ENCODE peak calls at places on chromosomes 13 and 19, in five cellular contexts. F is CD4-positive, alpha-beta T cell; N is CD8-positive, alpha-beta T cell; V is thyroid gland; E is cardiac muscle cell. K is an unnamed sample.
A peak's percentile ranks its signal among the peaks of the same experiment; 100 is the strongest.

GRCh38 chr13:44573790-44574465 is 2.2 kb downstream of the TSC22D1 start:
- DNase-seq in F (no peak), N (no peak), V (no peak), E (peak; percentile 40), K (no peak)

GRCh38 chr13:51619614-51620013 is 35.4 kb downstream of the WDFY2 start:
- DNase-seq in F (no peak), N (no peak), V (no peak), E (no peak), K (no peak)

GRCh38 chr19:46616631-46617322 is 8.1 kb downstream of the PTGIR start:
- DNase-seq in F (no peak), N (no peak), V (peak; percentile 83), E (peak; percentile 81), K (no peak)

GRCh38 chr19:13149628-13150186 is 468 bp downstream of the STX10 start:
- DNase-seq in F (no peak), N (no peak), V (peak; percentile 73), E (peak; percentile 72), K (peak; percentile 39)

GRCh38 chr13:97067342-97067895 is 73.1 kb upstream of the OXGR1 start:
- DNase-seq in F (no peak), N (no peak), V (no peak), E (no peak), K (no peak)

GRCh38 chr19:42467437-42467760 is 24.7 kb upstream of the CXCL17 start:
- DNase-seq in F (no peak), N (no peak), V (no peak), E (no peak), K (no peak)

GRCh38 chr19:703651-704446 is 4.9 kb upstream of the PALM start:
- DNase-seq in F (peak; percentile 70), N (peak; percentile 63), V (peak; percentile 66), E (peak; percentile 73), K (peak; percentile 73)

GRCh38 chr19:35318679-35319448 is 10.1 kb upstream of the CD22 start:
- DNase-seq in F (no peak), N (no peak), V (peak; percentile 95), E (no peak), K (no peak)

GRCh38 chr13:51797664-51798488 is 6.1 kb downstream of the DHRS12 start:
- DNase-seq in F (peak; percentile 63), N (peak; percentile 54), V (peak; percentile 88), E (peak; percentile 64), K (no peak)

GRCh38 chr19:45496349-45496953 is 396 bp downstream of the RTN2 start:
- DNase-seq in F (peak; percentile 32), N (peak; percentile 53), V (peak; percentile 24), E (peak; percentile 86), K (peak; percentile 53)

GRCh38 chr13:27311518-27312208 is 41.0 kb downstream of the RASL11A start:
- DNase-seq in F (no peak), N (no peak), V (no peak), E (no peak), K (no peak)

GRCh38 chr13:27696731-27697130 is 75.0 kb downstream of the POLR1D start:
- DNase-seq in F (no peak), N (no peak), V (no peak), E (no peak), K (no peak)

GRCh38 chr13:113207890-113208423 is 512 bp downstream of the PCID2 start:
- DNase-seq in F (no peak), N (peak; percentile 25), V (peak; percentile 45), E (peak; percentile 60), K (no peak)

GRCh38 chr13:42551611-42552010 is 22.3 kb upstream of the TNFSF11 start:
- DNase-seq in F (no peak), N (no peak), V (no peak), E (no peak), K (no peak)

GRCh38 chr19:796692-797527 is at the start of gene PTBP1:
- DNase-seq in F (peak; percentile 100), N (peak; percentile 99), V (peak; percentile 100), E (peak; percentile 100), K (peak; percentile 98)

GRCh38 chr19:17555929-17556813 is 722 bp downstream of the COLGALT1 start:
- DNase-seq in F (no peak), N (peak; percentile 32), V (peak; percentile 40), E (peak; percentile 44), K (no peak)

GRCh38 chr13:36920612-36921185 is 661 bp upstream of the SMAD9 start:
- DNase-seq in F (no peak), N (no peak), V (peak; percentile 47), E (peak; percentile 36), K (no peak)

GRCh38 chr13:111472083-111472482 is 151.6 kb downstream of the TEX29 start:
- DNase-seq in F (no peak), N (no peak), V (no peak), E (no peak), K (no peak)

GRCh38 chr13:111472559-111473460 is 152.4 kb downstream of the TEX29 start:
- DNase-seq in F (no peak), N (no peak), V (no peak), E (no peak), K (no peak)

GRCh38 chr13:111476197-111476596 is 155.8 kb downstream of the TEX29 start:
- DNase-seq in F (no peak), N (no peak), V (no peak), E (no peak), K (no peak)

GRCh38 chr13:111475488-111475887 is 155.0 kb downstream of the TEX29 start:
- DNase-seq in F (no peak), N (no peak), V (no peak), E (no peak), K (no peak)

GRCh38 chr13:111474136-111475002 is 153.9 kb downstream of the TEX29 start:
- DNase-seq in F (no peak), N (no peak), V (peak; percentile 8), E (peak; percentile 56), K (no peak)
- TF ChIP-seq CTCF in F (no peak), N (no peak), V (peak; percentile 56), E (peak; percentile 52), K (no peak)

GRCh38 chr19:48872182-48872883 is at the start of gene PPP1R15A:
- DNase-seq in F (peak; percentile 94), N (peak; percentile 98), V (peak; percentile 98), E (peak; percentile 96), K (peak; percentile 100)
- TF ChIP-seq CTCF in F (no peak), N (no peak), V (peak; percentile 24), E (no peak), K (no peak)

GRCh38 chr13:19589312-19589711 is 28.0 kb upstream of the TPTE2 start:
- DNase-seq in F (no peak), N (no peak), V (no peak), E (no peak), K (no peak)

GRCh38 chr13:19586904-19587634 is 25.7 kb upstream of the TPTE2 start:
- DNase-seq in F (peak; percentile 72), N (peak; percentile 75), V (no peak), E (no peak), K (peak; percentile 42)

GRCh38 chr13:19591864-19592263 is 30.5 kb upstream of the TPTE2 start:
- DNase-seq in F (no peak), N (no peak), V (no peak), E (no peak), K (no peak)

GRCh38 chr13:19590423-19590822 is 29.1 kb upstream of the TPTE2 start:
- DNase-seq in F (no peak), N (no peak), V (no peak), E (no peak), K (no peak)

GRCh38 chr13:19587635-19588300 is 26.4 kb upstream of the TPTE2 start:
- DNase-seq in F (peak; percentile 15), N (peak; percentile 16), V (no peak), E (no peak), K (no peak)
- TF ChIP-seq CTCF in F (peak; percentile 63), N (peak; percentile 30), V (peak; percentile 29), E (peak; percentile 51), K (peak; percentile 22)

DNA sequence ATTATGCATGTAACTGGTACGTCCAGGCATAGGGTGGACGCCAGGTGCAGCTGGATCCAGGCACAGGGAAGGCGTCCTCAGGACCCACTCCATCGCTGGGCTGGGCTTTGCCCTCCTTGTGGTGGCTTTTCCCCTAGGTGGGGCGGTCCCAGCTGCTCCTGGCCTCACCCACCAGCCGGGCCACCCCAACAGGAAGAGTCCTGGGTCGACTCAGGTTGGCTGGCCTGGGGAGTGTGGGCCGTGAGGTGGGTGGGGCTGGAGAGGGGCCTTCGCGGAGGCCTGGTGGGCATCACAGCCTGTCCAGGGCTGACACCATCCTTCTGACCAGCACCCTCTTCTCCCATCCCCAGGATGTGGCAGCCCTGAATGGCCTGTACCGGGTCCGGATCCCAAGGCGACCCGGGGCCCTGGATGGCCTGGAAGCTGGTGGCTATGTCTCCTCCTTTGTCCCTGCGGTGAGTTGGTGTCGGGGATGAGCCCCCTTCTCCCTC is 3.2 kb upstream of the GARIN5A start:
- DNase-seq in F (no peak), N (no peak), V (no peak), E (no peak), K (no peak)
- TF ChIP-seq CTCF in F (no peak), N (no peak), V (no peak), E (no peak), K (no peak)

GRCh38 chr19:53577968-53578367 is 40.0 kb downstream of the ZNF331 start:
- DNase-seq in F (no peak), N (no peak), V (no peak), E (no peak), K (no peak)
- TF ChIP-seq CTCF in F (no peak), N (no peak), V (no peak), E (no peak), K (no peak)

DNA sequence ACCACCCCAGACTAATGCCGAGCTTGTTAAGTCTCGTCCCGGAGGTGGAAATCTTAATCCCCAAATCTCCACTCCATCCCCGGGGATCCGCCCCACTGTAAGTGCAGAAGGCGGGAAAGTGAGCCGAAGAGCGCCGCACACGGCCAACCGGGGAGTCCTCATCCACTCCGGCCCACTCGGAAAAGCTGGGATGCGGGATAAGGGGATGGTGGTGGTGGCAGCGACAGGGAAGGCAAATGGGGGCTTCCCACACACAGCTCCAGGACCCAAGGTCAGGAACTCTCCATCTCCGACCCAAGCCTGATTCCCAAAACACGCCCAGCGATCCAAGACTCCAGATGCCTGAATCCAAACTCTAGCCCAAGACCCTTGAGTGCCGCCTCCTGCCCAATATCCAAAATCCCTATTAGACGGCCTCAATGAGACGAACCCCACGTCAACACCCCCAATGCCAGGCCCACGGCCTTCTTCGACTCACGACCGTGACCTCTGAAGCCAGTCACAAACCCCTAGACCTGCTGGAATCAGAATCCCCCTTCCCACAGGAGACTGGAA is 481 bp downstream of the FBL start:
- DNase-seq in F (no peak), N (no peak), V (no peak), E (peak; percentile 32), K (no peak)
- TF ChIP-seq CTCF in F (no peak), N (no peak), V (no peak), E (peak; percentile 16), K (no peak)

GRCh38 chr19:54172764-54173699 is at the start of gene TMC4:
- DNase-seq in F (no peak), N (no peak), V (peak; percentile 85), E (no peak), K (no peak)
- TF ChIP-seq CTCF in F (no peak), N (no peak), V (peak; percentile 66), E (no peak), K (no peak)

K was measured in natural killer cell.